ENCODE peak calls at places on chromosome 22, in eight cellular contexts. O is midbrain; B is mesenchymal stem cell; Y is Calu3; D is NB4; H is astrocyte of the hippocampus; V is stimulated activated naive CD8-positive, alpha-beta T cell treated with anti-CD3 and anti-CD28 coated beads, Interleukin-15, Interleukin-2, amounts not matched to agents 100 U/mL and 50 U/mL, for 24 hours; R is HEK293T. Z is an unnamed sample.

GRCh38 chr22:46180370-46181137 is 30.2 kb downstream of the PPARA start:
- DNase-seq in O (no peak), B (peak), Y (peak), D (no peak), H (peak), V (peak), R (no peak), Z (no peak)

GRCh38 chr22:17767236-17768065 is 6.8 kb downstream of the BID start:
- DNase-seq in O (no peak), B (no peak), Y (no peak), D (no peak), H (no peak), V (peak), R (no peak), Z (no peak)

GRCh38 chr22:28896611-28897010 is 13.2 kb downstream of the ZNRF3 start:
- DNase-seq in O (no peak), B (no peak), Y (no peak), D (peak), H (peak), V (no peak), R (no peak), Z (no peak)

GRCh38 chr22:49723478-49724029 is 104.1 kb downstream of the BRD1 start:
- DNase-seq in O (no peak), B (no peak), Y (no peak), D (no peak), H (no peak), V (no peak), R (no peak), Z (no peak)

GRCh38 chr22:41491379-41492100 is 22.6 kb downstream of the ACO2 start:
- DNase-seq in O (peak), B (no peak), Y (no peak), D (no peak), H (no peak), V (no peak), R (no peak), Z (no peak)

GRCh38 chr22:28909375-28909774 is 26.0 kb downstream of the ZNRF3 start:
- DNase-seq in O (no peak), B (no peak), Y (peak), D (no peak), H (peak), V (peak), R (no peak), Z (no peak)

GRCh38 chr22:17777005-17777716 is 2.9 kb upstream of the BID start:
- DNase-seq in O (no peak), B (no peak), Y (no peak), D (peak), H (no peak), V (peak), R (no peak), Z (no peak)

GRCh38 chr22:35995772-35996171 is 32.9 kb downstream of the RBFOX2 start:
- DNase-seq in O (no peak), B (peak), Y (no peak), D (no peak), H (peak), V (no peak), R (no peak), Z (no peak)

GRCh38 chr22:27641049-27641790 is 160.3 kb downstream of the MN1 start:
- DNase-seq in O (no peak), B (peak), Y (no peak), D (no peak), H (no peak), V (no peak), R (no peak), Z (no peak)

Z was measured in HAP-1.